ENCODE peak calls at places on chromosomes 5 and 9, in five cellular contexts. L, O, A, Z and G are unnamed samples.

GRCh38 chr9:83007521-83008300 is 55.2 kb downstream of the RASEF start:
- DNase-seq in L (no peak), O (no peak), A (no peak), Z (peak; percentile 20), G (no peak)

GRCh38 chr5:175746851-175747250 is 89.0 kb downstream of the HRH2 start:
- DNase-seq in L (peak; percentile 36), O (no peak), A (no peak), Z (peak; percentile 48), G (no peak)

GRCh38 chr5:56003633-56004032 is 8.9 kb upstream of the IL6ST start:
- DNase-seq in L (no peak), O (no peak), A (no peak), Z (no peak), G (no peak)

GRCh38 chr9:92094655-92095054 is 20.6 kb downstream of the SPTLC1 start:
- DNase-seq in L (peak; percentile 66), O (no peak), A (no peak), Z (peak; percentile 51), G (no peak)

GRCh38 chr5:91332267-91333044 is 50.7 kb downstream of the ARRDC3 start:
- DNase-seq in L (peak; percentile 57), O (no peak), A (no peak), Z (peak; percentile 92), G (no peak)

GRCh38 chr5:95241635-95242034 is 43.3 kb downstream of the MCTP1 start:
- DNase-seq in L (no peak), O (no peak), A (no peak), Z (peak; percentile 15), G (no peak)

GRCh38 chr5:95530441-95530840 is 24.3 kb downstream of the SKIC3 start:
- DNase-seq in L (no peak), O (no peak), A (no peak), Z (peak; percentile 83), G (peak; percentile 62)

GRCh38 chr9:134777153-134777552 is 103.5 kb upstream of the FCN2 start:
- DNase-seq in L (no peak), O (no peak), A (no peak), Z (no peak), G (no peak)

GRCh38 chr5:179613460-179614071 is 9.9 kb downstream of the HNRNPH1 start:
- DNase-seq in L (no peak), O (no peak), A (no peak), Z (no peak), G (no peak)

GRCh38 chr5:38148021-38148625 is 110.2 kb upstream of the EGFLAM start:
- DNase-seq in L (no peak), O (peak; percentile 16), A (no peak), Z (peak; percentile 67), G (no peak)

GRCh38 chr5:94690778-94691177 is 72.3 kb downstream of the SLF1 start:
- DNase-seq in L (no peak), O (no peak), A (no peak), Z (no peak), G (no peak)

GRCh38 chr5:7869474-7870136 is 657 bp downstream of the MTRR start:
- DNase-seq in L (no peak), O (no peak), A (no peak), Z (no peak), G (no peak)

GRCh38 chr9:95907794-95908193 is 32.3 kb downstream of the ERCC6L2 start:
- DNase-seq in L (no peak), O (no peak), A (no peak), Z (no peak), G (no peak)

GRCh38 chr5:152125806-152126205 is 201.2 kb upstream of the GLRA1 start:
- DNase-seq in L (no peak), O (no peak), A (no peak), Z (no peak), G (no peak)

GRCh38 chr9:121098567-121099198 is 23.9 kb downstream of the CNTRL start:
- DNase-seq in L (no peak), O (no peak), A (no peak), Z (no peak), G (no peak)

GRCh38 chr9:4579011-4579410 is 83.1 kb upstream of the PLPP6 start:
- DNase-seq in L (no peak), O (no peak), A (no peak), Z (no peak), G (no peak)

GRCh38 chr5:112407240-112407639 is 11.8 kb downstream of the EPB41L4A start:
- DNase-seq in L (no peak), O (no peak), A (no peak), Z (no peak), G (no peak)

GRCh38 chr5:9033524-9033923 is 512.4 kb downstream of the SEMA5A start:
- DNase-seq in L (no peak), O (no peak), A (no peak), Z (no peak), G (no peak)

GRCh38 chr9:127899200-127899943 is at the start of gene ST6GALNAC6:
- DNase-seq in L (no peak), O (no peak), A (no peak), Z (no peak), G (peak; percentile 47)

GRCh38 chr5:30331534-30331933 is 862.0 kb upstream of the CDH6 start:
- DNase-seq in L (no peak), O (no peak), A (no peak), Z (no peak), G (no peak)

GRCh38 chr5:33781286-33781685 is 110.5 kb downstream of the ADAMTS12 start:
- DNase-seq in L (no peak), O (no peak), A (no peak), Z (peak; percentile 86), G (no peak)

GRCh38 chr5:138243794-138244193 is 30.6 kb downstream of the GFRA3 start:
- DNase-seq in L (no peak), O (no peak), A (no peak), Z (no peak), G (no peak)

GRCh38 chr9:137813651-137814415 is 63.7 kb upstream of the CACNA1B start:
- DNase-seq in L (no peak), O (no peak), A (no peak), Z (no peak), G (no peak)

GRCh38 chr5:178244566-178244965 is 12.0 kb upstream of the PHYKPL start:
- DNase-seq in L (no peak), O (no peak), A (no peak), Z (peak; percentile 23), G (no peak)

GRCh38 chr5:96538831-96539250 is 105.8 kb upstream of the PCSK1 start:
- DNase-seq in L (no peak), O (no peak), A (no peak), Z (peak; percentile 59), G (no peak)

GRCh38 chr5:90488791-90489190 is 14.1 kb downstream of the POLR3G start:
- DNase-seq in L (no peak), O (no peak), A (peak; percentile 27), Z (no peak), G (no peak)

GRCh38 chr5:73393606-73394489 is 54.7 kb downstream of the FOXD1 start:
- DNase-seq in L (no peak), O (no peak), A (no peak), Z (peak; percentile 67), G (no peak)

GRCh38 chr9:113493080-113493615 is 29.6 kb downstream of the RGS3 start:
- DNase-seq in L (no peak), O (no peak), A (no peak), Z (no peak), G (no peak)

GRCh38 chr5:173730610-173731302 is 114.3 kb upstream of the BOD1 start:
- DNase-seq in L (no peak), O (no peak), A (no peak), Z (no peak), G (no peak)

GRCh38 chr9:94534901-94535300 is 20.0 kb upstream of the PCAT7 start:
- DNase-seq in L (no peak), O (no peak), A (no peak), Z (no peak), G (no peak)